ENCODE peak calls at places on chromosomes 5 and 9, in seven cellular contexts. F is CD8-positive, alpha-beta T cell; A is tibial artery; N is kidney; W is adrenal gland; O is fibroblast of lung; G is fibroblast of the aortic adventitia. S is an unnamed sample.

GRCh38 chr5:5494489-5495402 is 72.3 kb downstream of the ICE1 start:
- DNase-seq in O (peak), A (peak), W (peak), F (peak), G (peak), N (peak), S (no peak)

GRCh38 chr5:67160985-67161384 is 35.6 kb downstream of the CD180 start:
- DNase-seq in O (peak), G (peak), W (no peak), F (no peak), A (peak), N (no peak), S (peak)

GRCh38 chr5:74541381-74541781 is 99.1 kb downstream of the ENC1 start:
- DNase-seq in A (no peak), N (no peak), G (no peak), O (peak), W (no peak), F (no peak), S (no peak)

GRCh38 chr5:180120221-180121101 is 48.9 kb upstream of the RNF130 start:
- DNase-seq in O (no peak), N (peak), A (peak), W (no peak), F (peak), G (no peak), S (no peak)

GRCh38 chr5:122723606-122724352 is 51.1 kb upstream of the SNX2 start:
- DNase-seq in F (no peak), A (no peak), W (no peak), O (peak), G (peak), N (no peak), S (peak)

GRCh38 chr5:30768061-30768460 is 425.4 kb upstream of the CDH6 start:
- DNase-seq in N (no peak), A (no peak), O (no peak), F (no peak), W (no peak), G (peak), S (no peak)

GRCh38 chr9:114291886-114292590 is 30.9 kb upstream of the ORM1 start:
- DNase-seq in O (no peak), N (peak), F (no peak), G (no peak), A (peak), W (no peak), S (no peak)

GRCh38 chr9:127931092-127931881 is 710 bp upstream of the PIP5KL1 start:
- DNase-seq in A (no peak), N (peak), G (peak), W (peak), F (no peak), O (peak), S (peak)

GRCh38 chr9:112446518-112446917 is 40.1 kb upstream of the KIAA1958 start:
- DNase-seq in F (no peak), O (no peak), G (no peak), N (no peak), W (no peak), A (no peak), S (no peak)

GRCh38 chr5:32709789-32710334 is 1.3 kb upstream of the NPR3 start:
- DNase-seq in A (peak), F (no peak), G (peak), O (peak), N (peak), W (peak), S (no peak)

GRCh38 chr9:110153431-110153830 is 54.5 kb downstream of the C9orf152 start:
- DNase-seq in F (no peak), N (no peak), W (no peak), G (no peak), O (no peak), A (no peak), S (no peak)

GRCh38 chr5:1005362-1005851 is 3.2 kb upstream of the NKD2 start:
- DNase-seq in O (no peak), N (no peak), W (no peak), F (no peak), G (no peak), A (peak), S (no peak)

DNA sequence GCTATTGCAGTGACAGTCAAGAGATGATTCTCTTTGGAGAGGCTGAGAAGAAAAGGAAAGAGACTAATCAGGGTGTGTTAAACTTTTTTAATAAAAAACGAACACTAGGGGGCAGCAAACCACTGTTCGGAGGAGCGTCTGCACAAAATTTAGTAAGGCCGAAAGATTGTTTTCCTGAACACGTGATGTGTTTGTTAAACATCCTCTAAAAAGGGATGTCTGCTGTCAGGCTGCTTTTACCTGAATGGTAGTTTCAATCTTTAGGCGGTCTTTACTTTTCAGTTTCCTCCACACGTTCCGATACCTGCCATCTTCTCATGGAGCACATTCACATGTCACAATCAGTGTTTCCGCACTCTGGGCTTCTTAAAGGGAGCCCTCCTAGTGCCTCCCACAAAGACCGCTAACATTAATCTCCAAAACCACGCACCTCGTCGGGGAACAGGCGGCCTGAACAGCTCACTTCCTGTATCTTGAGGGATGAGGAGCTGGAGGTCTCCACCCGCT is 125.2 kb downstream of the GPBP1 start:
- DNase-seq in W (peak), F (peak), G (peak), O (peak), A (no peak), N (no peak), S (peak)
- H3K4me3 ChIP-seq in W (no peak), F (peak), G (no peak), O (no peak), A (no peak), N (peak), S (no peak)

DNA sequence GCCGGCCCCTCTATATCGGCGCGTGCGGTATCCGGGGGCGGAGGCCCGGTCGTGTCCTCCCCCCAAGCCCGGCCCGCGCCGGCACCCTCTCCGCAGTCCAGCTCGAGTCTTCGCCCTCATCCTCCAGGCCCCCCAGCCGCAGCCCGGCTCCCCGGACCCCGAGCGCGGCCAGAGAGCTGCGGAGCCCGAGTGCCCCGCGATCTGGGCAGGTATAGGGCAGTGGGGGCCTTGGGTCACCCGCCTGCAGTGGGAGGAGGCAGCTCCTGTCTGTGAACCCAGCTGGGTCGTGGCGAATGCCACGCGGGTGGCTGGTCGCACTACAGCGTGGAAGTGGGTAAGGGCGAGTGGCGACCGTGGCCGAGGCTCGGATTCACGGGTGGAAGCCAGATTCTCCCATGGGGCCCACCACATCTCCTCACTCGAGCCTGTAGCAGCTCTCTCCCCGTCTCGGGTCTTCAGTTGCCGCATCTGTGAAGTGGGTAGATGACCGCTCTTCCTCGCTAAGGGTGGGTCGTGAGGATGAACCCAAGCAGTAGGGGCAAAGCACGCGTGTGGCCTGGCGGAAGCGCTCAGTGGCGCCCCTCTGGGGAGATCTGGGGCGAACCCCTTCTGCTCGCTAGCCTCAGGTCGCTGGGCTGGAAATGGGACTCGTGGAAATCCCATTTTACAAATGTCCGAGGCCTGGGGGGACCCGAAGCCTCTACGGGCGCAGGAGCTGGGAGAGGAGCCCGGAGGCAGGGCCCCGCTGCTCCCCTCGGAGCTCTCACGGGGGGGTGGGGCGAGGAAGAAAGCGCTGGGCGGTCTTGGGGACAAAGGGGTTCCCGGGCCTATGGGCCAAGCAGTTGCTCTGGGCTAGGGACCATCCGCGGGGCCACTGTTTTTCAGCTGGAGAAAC is 1.9 kb downstream of the NR5A1 start:
- DNase-seq in W (no peak), F (no peak), O (no peak), N (peak), A (no peak), G (no peak), S (no peak)
- H3K4me3 ChIP-seq in W (peak), F (no peak), O (no peak), N (no peak), A (no peak), G (no peak), S (no peak)

DNA sequence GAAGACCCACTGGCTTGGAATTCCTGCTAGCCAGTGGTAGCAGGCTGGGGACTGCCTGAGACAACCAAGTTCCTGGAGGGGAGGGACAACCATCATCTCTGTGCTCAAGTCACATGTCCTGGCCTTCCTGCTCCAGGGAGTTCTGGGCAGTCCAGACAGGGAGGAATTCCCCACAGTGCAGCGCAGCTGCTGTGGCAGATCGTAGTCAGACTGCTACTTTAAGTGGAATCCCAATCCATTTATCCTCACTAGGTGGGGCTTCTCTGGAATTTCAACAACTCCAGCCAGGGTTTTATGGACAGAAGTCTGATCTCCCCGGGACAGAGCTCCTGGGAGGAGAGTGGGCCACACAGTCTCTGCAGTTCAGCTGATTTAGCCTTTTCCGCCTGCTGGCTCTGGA is 20.9 kb upstream of the OR5C1 start:
- DNase-seq in A (no peak), N (no peak), O (no peak), G (no peak), F (no peak), W (no peak), S (no peak)
- H3K4me3 ChIP-seq in A (no peak), N (no peak), O (no peak), G (no peak), F (no peak), W (no peak), S (no peak)

GRCh38 chr9:129121483-129121882 is 10.3 kb downstream of the PTPA start:
- DNase-seq in A (no peak), F (no peak), O (no peak), N (no peak), W (peak), G (peak), S (no peak)
- H3K4me3 ChIP-seq in A (no peak), F (no peak), O (no peak), N (no peak), W (no peak), G (no peak), S (no peak)

DNA sequence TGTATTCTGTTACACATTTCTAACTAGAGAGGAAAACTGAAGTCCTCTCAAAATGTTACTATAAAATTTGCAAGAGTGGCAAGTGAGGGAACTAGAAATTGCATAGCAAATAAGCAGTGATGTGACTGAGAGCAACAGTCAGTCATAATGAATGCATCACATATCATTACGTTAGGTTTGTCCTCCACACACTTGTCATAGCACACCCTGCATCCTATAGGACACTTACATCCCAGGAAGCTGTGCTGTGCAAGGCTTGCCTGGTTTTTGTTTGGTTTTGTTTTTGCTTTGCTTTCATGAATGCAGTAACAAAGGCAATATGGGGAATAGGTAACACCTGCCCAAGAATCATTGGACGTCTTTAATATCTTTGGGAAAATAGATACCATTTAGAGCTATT is 10.8 kb downstream of the NFIB start:
- DNase-seq in A (no peak), F (no peak), W (no peak), O (no peak), G (no peak), N (no peak), S (no peak)
- H3K4me3 ChIP-seq in A (no peak), F (no peak), W (no peak), O (no peak), G (no peak), N (no peak), S (no peak)

DNA sequence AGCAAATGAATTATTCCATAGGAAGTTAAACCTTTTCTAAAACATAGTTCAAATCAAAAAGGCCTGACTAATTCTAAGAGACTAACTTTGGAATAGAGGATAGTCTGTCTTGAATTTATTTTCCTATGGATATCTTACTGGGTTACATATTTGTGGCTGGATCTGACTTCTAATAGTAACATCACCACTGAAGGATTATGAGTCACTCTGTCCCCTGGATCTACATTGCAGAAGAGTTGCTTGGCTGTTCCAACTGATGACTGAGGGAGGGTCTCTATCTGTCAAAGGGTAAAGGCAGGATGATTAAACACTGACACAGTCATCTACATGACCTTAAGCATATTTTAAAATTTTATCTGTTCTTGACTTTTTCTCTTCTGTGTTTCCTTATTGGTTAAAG is 119.6 kb upstream of the FST start:
- DNase-seq in O (peak), A (no peak), F (no peak), G (peak), W (no peak), N (no peak), S (peak)
- H3K4me3 ChIP-seq in O (no peak), A (no peak), F (no peak), G (no peak), W (no peak), N (no peak), S (no peak)

GRCh38 chr9:21294325-21294724 is 10.8 kb downstream of the IFNA5 start:
- DNase-seq in O (peak), W (no peak), F (no peak), G (no peak), A (no peak), N (no peak), S (peak)
- H3K4me3 ChIP-seq in O (no peak), W (no peak), F (no peak), G (no peak), A (no peak), N (no peak), S (no peak)

GRCh38 chr5:153530357-153531143 is 40.1 kb downstream of the GRIA1 start:
- DNase-seq in W (no peak), N (no peak), A (no peak), G (no peak), O (no peak), F (no peak), S (no peak)

GRCh38 chr5:153534102-153534501 is 43.6 kb downstream of the GRIA1 start:
- DNase-seq in O (no peak), W (no peak), G (peak), F (no peak), A (no peak), N (no peak), S (peak)

GRCh38 chr5:153537225-153537624 is 46.8 kb downstream of the GRIA1 start:
- DNase-seq in N (no peak), W (no peak), F (no peak), G (no peak), O (no peak), A (no peak), S (no peak)

GRCh38 chr5:153533546-153533945 is 43.1 kb downstream of the GRIA1 start:
- DNase-seq in F (no peak), G (no peak), N (no peak), O (no peak), A (no peak), W (no peak), S (no peak)
- H3K4me3 ChIP-seq in F (no peak), G (no peak), N (no peak), O (no peak), A (no peak), W (no peak), S (no peak)

DNA sequence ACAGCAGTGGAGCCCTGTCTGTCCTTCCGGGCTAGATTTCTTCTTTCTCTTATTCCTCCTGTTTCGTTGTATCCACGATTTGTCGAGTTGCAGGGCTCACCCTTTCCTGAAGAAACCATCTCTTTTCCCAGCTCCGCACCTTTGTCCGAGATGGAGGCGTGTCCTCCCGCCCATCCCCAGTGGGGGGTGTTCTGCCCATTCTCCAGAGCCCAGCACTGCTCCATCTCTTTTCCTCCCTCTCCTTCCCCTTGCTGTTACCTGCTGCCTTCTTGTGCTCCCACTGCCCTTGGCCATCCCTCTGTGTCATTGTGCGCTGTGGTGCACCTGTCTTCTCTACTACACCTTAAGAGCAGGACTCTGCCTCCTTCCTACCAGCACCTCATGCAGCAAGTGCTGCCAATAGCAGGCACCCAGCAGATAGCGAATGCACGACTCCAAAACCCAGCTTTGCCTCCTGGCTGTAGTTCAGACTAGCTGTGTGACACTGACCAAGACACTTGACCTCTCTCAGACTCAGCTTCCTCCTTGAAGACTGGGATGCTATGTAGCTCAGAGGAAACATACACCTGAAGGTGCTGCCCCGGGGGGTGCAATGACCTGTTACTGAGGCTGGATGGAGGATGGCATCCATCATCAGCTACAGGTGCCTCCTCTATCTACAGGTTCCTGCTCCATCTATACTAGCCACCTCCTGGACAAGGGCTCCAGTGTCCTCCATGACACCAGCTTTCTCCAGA is 8.9 kb downstream of the OR13J1 start:
- DNase-seq in F (peak), A (no peak), W (no peak), N (no peak), O (no peak), G (no peak), S (no peak)
- H3K4me3 ChIP-seq in F (no peak), A (no peak), W (no peak), N (no peak), O (no peak), G (no peak), S (no peak)

GRCh38 chr9:89175739-89176360 is 2.8 kb downstream of the SHC3 start:
- DNase-seq in A (no peak), F (peak), W (no peak), N (no peak), O (peak), G (peak), S (no peak)
- H3K4me3 ChIP-seq in A (no peak), F (no peak), W (no peak), N (no peak), O (peak), G (peak), S (no peak)

S was measured in skeletal muscle cell.